ENCODE peak calls at places on chromosomes 4 and X, in four cellular contexts. E, S, Y and P are unnamed samples. For H3K36me3 and H3K4me1, the result is how much of the 10 kb centered on the place peaks cover.

GRCh38 chr4:42786350-42787070 is 106.0 kb upstream of the GRXCR1 start:
- DNase-seq in E (peak), S (no peak), Y (no peak), P (peak)

GRCh38 chrX:70479197-70479969 is 34.7 kb downstream of the DLG3 start:
- DNase-seq in E (no peak), S (no peak), Y (no peak), P (no peak)

GRCh38 chrX:39705299-39705698 is 392.5 kb downstream of the BCOR start:
- DNase-seq in E (no peak), S (peak), Y (peak), P (peak)

GRCh38 chr4:151340751-151341385 is 15.5 kb upstream of the SH3D19 start:
- DNase-seq in E (no peak), S (no peak), Y (no peak), P (no peak)

GRCh38 chr4:52889778-52890400 is 27.8 kb downstream of the RASL11B start:
- DNase-seq in E (no peak), S (no peak), Y (no peak), P (no peak)

GRCh38 chr4:3041192-3042142 is 32.9 kb downstream of the HTT-AS start:
- DNase-seq in E (no peak), S (no peak), Y (peak), P (peak)

GRCh38 chrX:57821703-57822375 is 88.4 kb downstream of the ZXDA start:
- DNase-seq in E (peak), S (no peak), Y (peak), P (peak)

GRCh38 chr4:8665406-8666360 is 73.1 kb downstream of the CPZ start:
- DNase-seq in E (no peak), S (no peak), Y (no peak), P (peak)

GRCh38 chr4:47533689-47534347 is 48.7 kb downstream of the ATP10D start:
- DNase-seq in E (no peak), S (no peak), Y (no peak), P (no peak)

GRCh38 chr4:47532658-47533057 is 47.6 kb downstream of the ATP10D start:
- DNase-seq in E (no peak), S (no peak), Y (no peak), P (no peak)

GRCh38 chr4:47536956-47537355 is 51.9 kb downstream of the ATP10D start:
- DNase-seq in E (no peak), S (no peak), Y (no peak), P (no peak)

GRCh38 chr4:47535567-47536147 is 50.6 kb downstream of the ATP10D start:
- DNase-seq in E (no peak), S (no peak), Y (no peak), P (no peak)

GRCh38 chr4:47534772-47535171 is 49.7 kb downstream of the ATP10D start:
- DNase-seq in E (no peak), S (no peak), Y (no peak), P (no peak)
- H3K36me3 ChIP-seq in E (under half), S (under half), Y (under half), P (under half)

GRCh38 chr4:101948951-101949350 is 158.4 kb downstream of the BANK1 start:
- DNase-seq in E (no peak), S (no peak), Y (no peak), P (no peak)
- H3K4me1 ChIP-seq in E (under half), S (under half), Y (under half), P (under half)

GRCh38 chrX:19909761-19910160 is 22.4 kb upstream of the SH3KBP1 start:
- DNase-seq in E (no peak), S (no peak), Y (no peak), P (no peak)

GRCh38 chrX:19906293-19906692 is 18.9 kb upstream of the SH3KBP1 start:
- DNase-seq in E (no peak), S (no peak), Y (no peak), P (no peak)

GRCh38 chrX:19904778-19905367 is 17.5 kb upstream of the SH3KBP1 start:
- DNase-seq in E (peak), S (no peak), Y (peak), P (no peak)

GRCh38 chrX:19911784-19912183 is 24.4 kb upstream of the SH3KBP1 start:
- DNase-seq in E (no peak), S (no peak), Y (no peak), P (no peak)

GRCh38 chrX:19907794-19908193 is 20.4 kb upstream of the SH3KBP1 start:
- DNase-seq in E (no peak), S (no peak), Y (no peak), P (no peak)
- TF ChIP-seq CTCF in E (peak), S (no peak), Y (no peak), P (no peak)

DNA sequence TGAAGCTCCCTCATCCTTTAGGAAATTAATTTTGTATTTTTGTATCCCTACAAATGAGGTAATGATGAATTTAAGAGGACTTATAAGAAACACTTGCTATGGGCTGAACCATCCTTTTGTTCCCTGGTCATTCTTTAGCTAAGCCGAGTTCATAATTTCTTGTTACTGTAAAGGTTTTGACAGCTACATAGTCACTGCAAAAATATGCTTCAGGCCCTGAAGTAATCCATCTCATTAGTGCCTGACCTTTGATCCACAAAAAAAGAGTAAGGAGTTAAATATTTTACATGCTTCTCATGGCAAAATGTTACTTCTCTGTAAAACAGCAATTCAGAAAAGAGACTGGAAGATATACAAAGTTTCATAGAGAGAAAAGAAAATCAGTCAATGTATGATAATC is 290.6 kb upstream of the SLIT2 start:
- DNase-seq in E (no peak), S (no peak), Y (no peak), P (no peak)
- H3K36me3 ChIP-seq in E (under half), S (under half), Y (under half), P (under half)

GRCh38 chr4:95190751-95191436 is 357.9 kb downstream of the UNC5C start:
- DNase-seq in E (peak), S (peak), Y (no peak), P (peak)

GRCh38 chr4:95193391-95194224 is 355.2 kb downstream of the UNC5C start:
- DNase-seq in E (peak), S (no peak), Y (no peak), P (peak)

GRCh38 chr4:95188701-95189401 is 359.9 kb downstream of the UNC5C start:
- DNase-seq in E (no peak), S (no peak), Y (no peak), P (peak)

GRCh38 chr4:95197353-95197752 is 351.4 kb downstream of the UNC5C start:
- DNase-seq in E (no peak), S (no peak), Y (no peak), P (no peak)

DNA sequence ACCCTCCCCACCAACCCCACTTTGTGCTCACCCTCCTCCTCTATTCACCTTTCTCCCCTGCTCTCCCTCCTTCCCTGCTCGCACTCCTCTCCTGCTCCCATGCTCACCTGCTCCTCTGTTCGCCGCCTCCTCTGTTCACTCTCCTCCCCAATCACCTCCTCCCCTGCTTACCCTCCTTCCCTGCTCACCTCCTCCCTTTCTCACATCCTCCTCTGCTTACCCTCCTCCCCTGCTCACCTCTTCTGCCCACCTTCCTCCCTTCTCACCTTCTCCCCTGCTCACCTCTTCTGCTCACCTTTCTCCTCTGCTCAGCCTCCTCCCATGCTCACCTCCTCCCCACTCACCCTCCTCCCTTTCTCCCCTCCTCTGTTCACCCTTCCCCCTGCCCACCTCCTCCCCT is 357.2 kb downstream of the UNC5C start:
- DNase-seq in E (no peak), S (no peak), Y (no peak), P (peak)
- H3K4me1 ChIP-seq in E (under half), S (under half), Y (under half), P (under half)

GRCh38 chrX:72387247-72387646 is 81.5 kb upstream of the CITED1 start:
- DNase-seq in E (no peak), S (no peak), Y (no peak), P (no peak)

GRCh38 chrX:72381439-72382198 is 75.9 kb upstream of the CITED1 start:
- DNase-seq in E (no peak), S (no peak), Y (peak), P (no peak)

DNA sequence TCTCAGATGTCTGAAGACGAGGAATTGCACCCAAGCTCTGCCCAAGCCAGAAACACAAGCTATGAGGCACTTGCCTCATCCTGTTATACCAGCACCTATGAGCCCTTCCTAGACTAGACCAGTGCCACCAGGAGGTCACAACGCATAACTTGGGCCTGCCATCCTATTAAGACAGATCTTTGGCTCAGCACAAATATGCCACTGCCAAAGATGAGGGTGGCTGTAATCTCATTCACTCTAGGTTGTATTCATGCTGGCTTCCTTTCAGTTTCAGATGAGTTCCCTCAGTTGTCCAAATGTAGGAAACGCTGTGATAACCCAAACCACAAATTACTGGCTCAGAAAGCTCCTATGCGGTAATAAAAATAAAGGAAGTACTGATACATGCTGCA is 76.5 kb upstream of the CITED1 start:
- DNase-seq in E (no peak), S (no peak), Y (peak), P (no peak)
- TF ChIP-seq CTCF in E (no peak), S (no peak), Y (no peak), P (no peak)

GRCh38 chr4:113972781-113973180 is 6.7 kb downstream of the ARSJ start:
- DNase-seq in E (no peak), S (no peak), Y (no peak), P (no peak)

GRCh38 chr4:113971706-113972360 is 7.6 kb downstream of the ARSJ start:
- DNase-seq in E (no peak), S (no peak), Y (no peak), P (no peak)

GRCh38 chr4:113973349-113973748 is 6.1 kb downstream of the ARSJ start:
- DNase-seq in E (no peak), S (no peak), Y (no peak), P (no peak)

GRCh38 chr4:113975578-113975977 is 3.9 kb downstream of the ARSJ start:
- DNase-seq in E (no peak), S (no peak), Y (no peak), P (no peak)

GRCh38 chr4:113974467-113974866 is 5.0 kb downstream of the ARSJ start:
- DNase-seq in E (no peak), S (no peak), Y (no peak), P (no peak)
- H3K36me3 ChIP-seq in E (under half), S (under half), Y (under half), P (under half)

GRCh38 chrX:129773649-129774458 is 5.9 kb upstream of the SASH3 start:
- DNase-seq in E (no peak), S (no peak), Y (no peak), P (no peak)
- H3K4me1 ChIP-seq in E (under half), S (under half), Y (under half), P (under half)

DNA sequence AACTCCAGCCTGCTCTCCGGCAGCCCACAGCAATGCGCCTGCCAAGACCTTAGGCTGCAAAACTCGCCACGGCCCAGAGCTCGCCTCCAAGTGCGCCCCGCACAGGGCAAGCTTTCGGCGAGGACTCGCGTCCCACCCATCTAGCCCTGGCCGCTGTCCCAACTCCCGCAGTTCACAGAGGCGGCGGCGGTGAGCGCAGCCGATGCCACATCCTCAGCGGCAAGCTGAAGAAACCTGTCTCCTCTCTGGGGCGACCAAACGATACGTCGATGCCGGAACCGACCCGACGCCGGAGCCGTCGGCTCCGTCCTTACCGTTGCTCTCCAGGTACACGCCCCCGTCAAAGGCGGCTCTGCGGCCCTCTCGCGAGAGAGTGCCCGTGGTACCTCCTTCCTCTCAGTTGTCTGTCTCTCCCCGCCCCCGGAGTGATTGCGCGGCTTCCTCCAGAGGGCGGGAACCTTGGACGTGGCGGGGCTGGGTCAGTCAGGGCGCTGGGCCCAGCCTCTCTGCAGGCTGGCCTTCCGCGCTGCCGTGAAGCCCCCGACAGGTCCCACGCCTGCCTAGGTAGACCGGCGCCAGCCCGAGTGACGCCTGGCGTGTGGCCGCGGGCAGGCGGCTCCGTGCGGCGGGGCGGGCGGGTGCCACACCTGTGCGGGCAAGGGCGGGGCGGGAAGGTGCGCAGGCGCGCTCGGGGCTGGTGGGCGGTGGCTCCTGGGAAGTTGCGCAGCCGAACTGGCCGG is 380 bp upstream of the RAB33B start:
- DNase-seq in E (peak), S (peak), Y (peak), P (peak)
- TF ChIP-seq CTCF in E (no peak), S (no peak), Y (no peak), P (peak)

GRCh38 chr4:145302725-145303124 is 122.3 kb upstream of the OTUD4 start:
- DNase-seq in E (no peak), S (no peak), Y (no peak), P (no peak)
- H3K36me3 ChIP-seq in E (under half), S (under half), Y (under half), P (under half)